ENCODE peak calls at places on chromosomes 6 and 20, in six cellular contexts. D, C, Q, K, N and V are unnamed samples.

GRCh38 chr6:163218361-163218894 is 196.1 kb upstream of the QKI start:
- DNase-seq in D (no peak), C (no peak), Q (no peak), K (no peak), N (no peak), V (no peak)

GRCh38 chr6:139030211-139030530 is 1.6 kb downstream of the ABRACL start:
- DNase-seq in D (no peak), C (no peak), Q (no peak), K (peak; percentile 13), N (no peak), V (no peak)

GRCh38 chr6:134936927-134937326 is 13.0 kb downstream of the ALDH8A1 start:
- DNase-seq in D (no peak), C (no peak), Q (no peak), K (no peak), N (no peak), V (no peak)

GRCh38 chr6:102742033-102742432 is 1348.5 kb downstream of the GRIK2 start:
- DNase-seq in D (no peak), C (no peak), Q (no peak), K (no peak), N (no peak), V (no peak)

GRCh38 chr6:18022398-18023231 is 35.2 kb upstream of the KIF13A start:
- DNase-seq in D (no peak), C (no peak), Q (no peak), K (no peak), N (peak; percentile 88), V (no peak)

GRCh38 chr20:38083338-38084048 is 49.9 kb downstream of the RPRD1B start:
- DNase-seq in D (no peak), C (no peak), Q (no peak), K (no peak), N (no peak), V (no peak)

GRCh38 chr6:139943391-139943790 is 568.9 kb upstream of the CITED2 start:
- DNase-seq in D (no peak), C (no peak), Q (no peak), K (no peak), N (no peak), V (no peak)

GRCh38 chr6:30555428-30556005 is 772 bp downstream of the GNL1 start:
- DNase-seq in D (peak; percentile 75), C (peak; percentile 52), Q (peak; percentile 76), K (no peak), N (no peak), V (peak; percentile 13)

GRCh38 chr6:27213544-27214125 is 33.9 kb upstream of the PRSS16 start:
- DNase-seq in D (no peak), C (no peak), Q (no peak), K (no peak), N (no peak), V (no peak)

GRCh38 chr6:123655520-123656306 is 19.0 kb upstream of the TRDN start:
- DNase-seq in D (no peak), C (no peak), Q (no peak), K (no peak), N (no peak), V (no peak)

GRCh38 chr6:10725716-10726115 is 2.8 kb downstream of the TMEM14C start:
- DNase-seq in D (no peak), C (no peak), Q (no peak), K (no peak), N (no peak), V (no peak)
- H3K4me3 ChIP-seq in D (no peak overlapping the region), C (no peak overlapping the region), Q (no peak overlapping the region), K (no peak overlapping the region), N (no peak overlapping the region), V (no peak overlapping the region)

DNA sequence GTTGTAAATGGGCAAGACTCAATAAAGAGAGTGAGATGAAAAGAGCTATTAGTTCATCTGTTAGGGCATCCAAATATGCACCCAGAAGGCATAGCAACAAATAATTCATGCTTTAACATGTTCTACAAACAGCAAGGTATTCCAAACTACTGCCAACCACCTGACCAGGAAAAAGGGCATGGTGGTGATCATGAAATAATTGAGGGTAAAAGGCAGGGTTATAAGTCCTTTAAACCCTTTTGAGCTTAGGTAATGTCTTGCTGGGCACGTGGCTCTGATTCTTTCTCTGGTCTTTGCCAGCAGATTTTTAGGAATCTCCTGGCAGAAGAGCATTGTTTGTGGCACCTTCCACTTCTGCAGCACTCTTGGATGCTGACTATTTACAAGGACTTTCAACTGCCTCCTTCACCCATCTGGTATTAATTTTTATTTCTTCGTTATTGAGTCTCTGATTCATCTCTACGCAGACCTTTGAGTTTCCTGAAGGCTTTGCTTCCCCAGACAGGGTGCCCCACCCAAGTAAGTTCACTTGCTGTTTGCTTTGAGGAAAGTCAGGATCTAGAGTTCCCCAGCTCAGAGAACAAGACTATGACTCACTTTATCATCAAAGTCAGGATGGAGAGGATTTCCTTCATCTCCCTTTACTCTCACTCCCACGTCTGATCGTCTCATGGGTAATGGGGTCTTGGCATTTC is 83.4 kb upstream of the NEDD9 start:
- DNase-seq in D (no peak), C (peak; percentile 13), Q (no peak), K (no peak), N (no peak), V (no peak)
- H3K27ac ChIP-seq in D (no peak overlapping the region), C (peak overlapping the region; percentile 46), Q (peak overlapping the region; percentile 20), K (no peak overlapping the region), N (no peak overlapping the region), V (peak overlapping the region; percentile 43)

DNA sequence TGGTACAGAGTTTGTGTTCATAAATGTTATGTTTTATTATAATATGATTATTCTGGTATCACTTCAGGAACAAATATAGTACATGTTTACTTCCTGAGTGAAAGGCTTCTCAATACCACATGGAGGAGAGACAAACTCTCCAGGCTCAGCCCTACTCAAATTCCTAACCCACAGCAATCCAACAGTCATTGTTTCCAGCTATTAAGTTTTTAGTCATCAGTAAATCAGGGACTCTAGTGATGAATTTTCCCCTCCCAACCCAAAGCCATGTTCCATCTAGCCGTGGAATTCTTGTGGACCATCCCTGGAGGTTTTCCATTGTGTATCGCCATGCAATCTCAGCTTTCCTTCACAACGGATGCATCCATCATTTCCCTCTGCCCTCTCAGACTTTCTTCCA is 58.1 kb downstream of the ISM1 start:
- DNase-seq in D (no peak), C (no peak), Q (no peak), K (no peak), N (no peak), V (no peak)
- H3K4me3 ChIP-seq in D (no peak overlapping the region), C (no peak overlapping the region), Q (no peak overlapping the region), K (no peak overlapping the region), N (no peak overlapping the region), V (no peak overlapping the region)

DNA sequence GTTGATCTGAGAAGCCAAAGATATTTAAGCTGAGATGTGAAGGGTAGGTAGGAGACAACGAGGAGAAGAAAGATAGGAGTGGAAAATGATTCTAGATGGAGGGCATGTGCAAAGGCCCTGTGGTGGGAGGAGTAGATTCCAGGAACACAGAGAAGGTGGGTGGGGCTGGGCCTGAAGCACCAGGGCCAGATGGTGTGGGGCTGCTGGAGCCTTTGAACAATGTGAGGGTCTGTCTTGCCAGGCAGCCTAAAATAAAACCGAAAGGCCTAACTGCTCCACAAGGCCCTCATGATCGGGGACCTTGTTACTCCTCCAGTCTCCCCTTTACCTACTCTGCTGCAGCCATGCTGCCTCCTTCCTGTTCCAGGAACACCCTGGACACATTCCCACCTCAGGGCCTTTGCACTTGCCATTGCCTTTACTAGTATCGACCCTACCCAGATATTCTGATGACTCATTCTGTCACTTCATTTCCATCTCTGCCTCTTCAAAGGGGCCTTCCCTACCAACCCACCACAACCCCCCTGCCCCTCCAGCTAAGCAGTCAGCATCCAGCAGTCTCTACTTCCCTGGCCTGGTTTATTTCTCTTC is 20.0 kb downstream of the FAM110A start:
- DNase-seq in D (no peak), C (no peak), Q (no peak), K (no peak), N (no peak), V (no peak)
- H3K27ac ChIP-seq in D (no peak overlapping the region), C (no peak overlapping the region), Q (no peak overlapping the region), K (no peak overlapping the region), N (no peak overlapping the region), V (no peak overlapping the region)

GRCh38 chr20:23115823-23116222 is 29.7 kb upstream of the CD93 start:
- DNase-seq in D (no peak), C (no peak), Q (no peak), K (no peak), N (no peak), V (no peak)
- H3K4me3 ChIP-seq in D (no peak overlapping the region), C (no peak overlapping the region), Q (no peak overlapping the region), K (no peak overlapping the region), N (no peak overlapping the region), V (no peak overlapping the region)

GRCh38 chr20:48058611-48059559 is 273.6 kb upstream of the SULF2 start:
- DNase-seq in D (no peak), C (no peak), Q (no peak), K (no peak), N (no peak), V (no peak)

GRCh38 chr20:48057739-48058138 is 272.5 kb upstream of the SULF2 start:
- DNase-seq in D (no peak), C (no peak), Q (no peak), K (no peak), N (no peak), V (no peak)

GRCh38 chr20:48054051-48054450 is 268.8 kb upstream of the SULF2 start:
- DNase-seq in D (no peak), C (no peak), Q (no peak), K (no peak), N (no peak), V (no peak)

GRCh38 chr20:48057251-48057650 is 272.0 kb upstream of the SULF2 start:
- DNase-seq in D (no peak), C (no peak), Q (no peak), K (no peak), N (no peak), V (no peak)

DNA sequence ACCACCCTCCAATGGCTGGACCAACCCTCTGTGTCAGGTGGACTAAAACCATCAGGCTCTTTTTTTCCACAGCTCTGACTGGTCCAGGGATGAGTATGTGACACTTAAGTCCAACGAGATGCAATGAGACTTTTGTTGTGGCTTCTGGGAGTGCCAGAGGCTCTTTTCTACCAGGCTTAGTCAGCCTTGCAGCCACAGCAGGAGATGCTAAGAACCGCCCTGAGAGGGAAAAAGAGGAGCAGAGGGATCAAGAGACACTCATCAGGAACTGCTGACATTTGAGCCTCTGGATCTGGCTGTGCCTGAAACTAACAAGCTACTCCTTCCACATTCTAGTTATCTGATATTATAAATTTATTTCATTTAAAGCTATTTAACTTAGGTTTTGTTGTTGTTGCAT is 270.9 kb upstream of the SULF2 start:
- DNase-seq in D (no peak), C (no peak), Q (no peak), K (no peak), N (no peak), V (no peak)
- H3K27ac ChIP-seq in D (no peak overlapping the region), C (no peak overlapping the region), Q (no peak overlapping the region), K (no peak overlapping the region), N (no peak overlapping the region), V (no peak overlapping the region)

DNA sequence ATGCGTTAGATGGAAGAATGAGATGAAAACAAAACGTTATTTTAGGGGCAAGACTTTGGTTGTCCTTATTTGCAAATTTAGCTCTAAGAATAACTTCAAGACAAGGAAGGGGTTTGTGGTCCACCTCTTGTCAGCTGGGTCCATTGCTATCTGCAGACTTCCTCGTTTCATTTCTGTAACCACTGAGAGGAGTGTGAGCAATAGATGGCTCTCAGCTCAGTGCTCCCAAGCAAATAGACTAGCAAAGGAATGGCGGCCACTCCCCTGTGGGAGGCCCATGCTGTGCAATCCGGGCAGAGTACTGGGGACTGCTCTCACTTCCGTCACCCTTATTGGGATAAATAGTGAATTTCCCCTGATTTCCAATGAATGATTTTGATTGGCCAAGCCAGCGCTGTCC is 176.6 kb downstream of the ZDHHC14 start:
- DNase-seq in D (no peak), C (no peak), Q (no peak), K (no peak), N (no peak), V (no peak)
- H3K4me3 ChIP-seq in D (no peak overlapping the region), C (no peak overlapping the region), Q (no peak overlapping the region), K (no peak overlapping the region), N (no peak overlapping the region), V (no peak overlapping the region)